ENCODE peak calls at places on chromosomes 4 and X, in four cellular contexts. B is IMR-90, R is H9, L is trophoblast cell. V is an unnamed sample.

GRCh38 chrX:44017726-44018125 is 44.5 kb upstream of the NDP start:
- DNase-seq in B (no peak), R (no peak), L (no peak), V (no peak)

GRCh38 chr4:9146967-9147366 is 23.2 kb upstream of the FAM90A26 start:
- DNase-seq in B (no peak), R (no peak), L (no peak), V (no peak)

GRCh38 chrX:110136136-110136535 is 133.2 kb downstream of the TMEM164 start:
- DNase-seq in B (no peak), R (no peak), L (no peak), V (no peak)

GRCh38 chrX:154986826-154987575 is 35.5 kb downstream of the F8 start:
- DNase-seq in B (no peak), R (no peak), L (no peak), V (no peak)

GRCh38 chrX:69493193-69493592 is 10.9 kb upstream of the NALF2 start:
- DNase-seq in B (no peak), R (peak), L (peak), V (no peak)

GRCh38 chrX:13252726-13253125 is 67.1 kb downstream of the ATXN3L start:
- DNase-seq in B (peak), R (no peak), L (no peak), V (no peak)

GRCh38 chr4:108651068-108651794 is 832 bp downstream of the OSTC start:
- DNase-seq in B (peak), R (no peak), L (peak), V (peak)

GRCh38 chr4:176791591-176792347 is 953 bp downstream of the VEGFC start:
- DNase-seq in B (peak), R (peak), L (peak), V (peak)

GRCh38 chrX:19705196-19705769 is 182.1 kb downstream of the SH3KBP1 start:
- DNase-seq in B (no peak), R (no peak), L (peak), V (peak)

GRCh38 chr4:165592386-165592785 is 213.6 kb downstream of the CPE start:
- DNase-seq in B (no peak), R (no peak), L (no peak), V (no peak)

GRCh38 chrX:151981129-151981528 is 6.7 kb upstream of the GABRE start:
- DNase-seq in B (peak), R (no peak), L (no peak), V (peak)

GRCh38 chr4:162163892-162164759 is at the start of gene FSTL5:
- DNase-seq in B (peak), R (peak), L (peak), V (peak)

GRCh38 chr4:148749403-148749802 is 307.2 kb upstream of the NR3C2 start:
- DNase-seq in B (no peak), R (no peak), L (peak), V (no peak)

GRCh38 chrX:115366535-115366934 is 77.0 kb downstream of the LUZP4 start:
- DNase-seq in B (no peak), R (no peak), L (no peak), V (no peak)

GRCh38 chr4:10587697-10588096 is 96.9 kb downstream of the CLNK start:
- DNase-seq in B (no peak), R (no peak), L (no peak), V (no peak)

GRCh38 chrX:154032653-154033052 is 13.0 kb upstream of the IRAK1 start:
- DNase-seq in B (no peak), R (no peak), L (no peak), V (no peak)

GRCh38 chr4:123937612-123938011 is 541.0 kb downstream of the SPRY1 start:
- DNase-seq in B (no peak), R (no peak), L (no peak), V (no peak)

GRCh38 chrX:57929373-57929772 is 19.1 kb upstream of the ZXDA start:
- DNase-seq in B (peak), R (no peak), L (peak), V (peak)

GRCh38 chrX:53718073-53718472 is 31.6 kb upstream of the HUWE1 start:
- DNase-seq in B (no peak), R (no peak), L (no peak), V (no peak)

GRCh38 chr4:140092094-140092820 is 61.7 kb downstream of the MAML3 start:
- DNase-seq in B (no peak), R (peak), L (peak), V (peak)

GRCh38 chrX:43968347-43968746 is 4.8 kb downstream of the NDP start:
- DNase-seq in B (no peak), R (no peak), L (no peak), V (no peak)

GRCh38 chr4:78004270-78004669 is 52.9 kb upstream of the FRAS1 start:
- DNase-seq in B (no peak), R (no peak), L (no peak), V (no peak)

GRCh38 chr4:38560340-38560739 is 103.7 kb upstream of the KLF3 start:
- DNase-seq in B (no peak), R (no peak), L (no peak), V (no peak)

GRCh38 chr4:134539729-134540231 is 338.2 kb upstream of the PABPC4L start:
- DNase-seq in B (no peak), R (no peak), L (no peak), V (no peak)

GRCh38 chr4:41129936-41130440 is 84.4 kb downstream of the APBB2 start:
- DNase-seq in B (no peak), R (no peak), L (peak), V (no peak)
- H2AK5ac ChIP-seq in B (no peak), R (no peak), L (no peak), V (no peak)

DNA sequence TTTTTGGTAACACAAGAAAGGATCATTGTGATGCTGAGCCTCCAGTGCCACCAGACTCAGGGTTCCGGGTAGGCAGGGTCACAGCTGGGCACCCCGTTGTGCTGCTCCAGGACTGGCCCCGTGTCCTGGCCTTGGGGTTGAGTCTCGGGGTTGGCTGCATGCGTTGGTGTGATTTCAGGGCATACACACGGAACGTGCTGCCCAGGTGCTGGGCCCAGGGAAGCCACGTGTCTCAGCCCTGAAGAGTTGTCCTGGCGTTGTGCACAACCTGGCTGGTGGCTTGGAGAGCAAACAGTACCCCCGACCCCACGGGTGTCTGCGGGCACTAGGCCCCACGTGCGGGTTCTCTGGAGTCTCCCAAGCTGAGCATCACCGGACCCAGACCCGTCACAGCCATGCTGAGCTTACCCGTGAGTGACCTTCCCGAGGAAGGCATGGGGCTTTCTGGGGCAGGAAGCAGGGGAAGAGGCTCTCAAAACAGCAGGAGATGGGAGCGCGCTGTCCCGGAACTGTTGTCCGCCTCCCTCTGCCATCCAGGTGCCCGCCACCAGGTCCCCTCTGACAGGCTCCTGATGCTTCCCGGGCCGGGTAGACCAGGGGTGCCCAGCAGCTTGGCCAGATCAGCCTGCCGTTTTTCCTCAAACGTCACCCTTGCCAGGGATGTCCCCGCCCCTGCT is 66.1 kb upstream of the ENPP6 start:
- DNase-seq in B (no peak), R (no peak), L (no peak), V (no peak)
- H2AK5ac ChIP-seq in B (no peak), R (no peak), L (peak), V (no peak)

GRCh38 chr4:185781555-185782215 is 30.3 kb downstream of the SORBS2 start:
- DNase-seq in B (no peak), R (no peak), L (peak), V (no peak)
- H2AK5ac ChIP-seq in B (no peak), R (no peak), L (no peak), V (peak)

GRCh38 chr4:1047106-1047975 is 35.9 kb downstream of the FGFRL1 start:
- DNase-seq in B (no peak), R (peak), L (no peak), V (no peak)

GRCh38 chr4:1049591-1049905 is 38.1 kb downstream of the FGFRL1 start:
- DNase-seq in B (no peak), R (peak), L (no peak), V (no peak)

GRCh38 chr4:1050486-1051213 is 39.2 kb downstream of the FGFRL1 start:
- DNase-seq in B (no peak), R (peak), L (no peak), V (no peak)

GRCh38 chr4:1047976-1048780 is 36.8 kb downstream of the FGFRL1 start:
- DNase-seq in B (no peak), R (peak), L (no peak), V (no peak)

DNA sequence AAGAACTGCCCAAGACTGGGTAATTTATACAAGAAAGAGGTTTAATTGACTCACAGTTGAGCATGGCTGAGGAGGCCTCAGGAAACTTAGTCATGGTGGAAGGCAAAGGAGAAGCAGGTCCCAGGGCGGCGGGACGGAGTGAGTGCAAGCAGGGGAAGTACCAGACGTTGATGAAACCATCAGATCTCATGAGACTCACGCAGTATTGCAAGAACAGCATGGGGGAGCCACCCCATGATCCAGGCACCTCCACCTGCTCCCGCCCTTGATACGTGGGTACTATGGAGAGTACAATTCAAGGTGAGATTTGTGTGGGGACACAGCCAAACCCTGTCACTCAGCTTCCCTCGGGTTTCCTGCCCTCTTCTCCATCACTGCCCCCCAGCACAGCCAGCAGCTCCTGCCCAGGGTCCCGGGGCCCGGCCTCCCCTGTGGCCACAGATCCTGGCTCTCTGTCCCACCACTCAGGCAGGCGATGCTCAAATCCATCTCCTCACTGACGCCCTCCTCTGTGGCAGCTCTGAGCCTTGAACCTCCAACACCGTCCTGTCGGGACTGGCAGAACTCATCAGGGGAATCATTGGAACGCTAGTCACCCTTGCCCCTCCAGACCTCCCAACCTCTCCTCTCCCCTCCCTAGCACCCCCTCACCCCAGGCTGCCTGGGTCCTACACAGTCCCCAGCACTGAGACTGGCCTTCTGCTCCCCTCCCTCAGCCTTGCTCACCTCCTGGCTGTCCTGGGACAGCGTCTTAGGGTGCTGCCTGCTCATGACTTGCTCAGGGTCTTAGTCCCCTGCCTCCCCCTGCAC is 37.6 kb downstream of the FGFRL1 start:
- DNase-seq in B (no peak), R (peak), L (no peak), V (no peak)
- H2AK5ac ChIP-seq in B (peak), R (no peak), L (no peak), V (peak)

GRCh38 chr4:5892321-5893012 is 419 bp downstream of the CRMP1 start:
- DNase-seq in B (no peak), R (no peak), L (no peak), V (no peak)

GRCh38 chr4:5893013-5893580 is at the start of gene CRMP1:
- DNase-seq in B (no peak), R (peak), L (no peak), V (no peak)

GRCh38 chr4:5895287-5895686 is 2.4 kb upstream of the CRMP1 start:
- DNase-seq in B (peak), R (no peak), L (no peak), V (no peak)

GRCh38 chr4:5893591-5893990 is 705 bp upstream of the CRMP1 start:
- DNase-seq in B (no peak), R (no peak), L (no peak), V (no peak)

DNA sequence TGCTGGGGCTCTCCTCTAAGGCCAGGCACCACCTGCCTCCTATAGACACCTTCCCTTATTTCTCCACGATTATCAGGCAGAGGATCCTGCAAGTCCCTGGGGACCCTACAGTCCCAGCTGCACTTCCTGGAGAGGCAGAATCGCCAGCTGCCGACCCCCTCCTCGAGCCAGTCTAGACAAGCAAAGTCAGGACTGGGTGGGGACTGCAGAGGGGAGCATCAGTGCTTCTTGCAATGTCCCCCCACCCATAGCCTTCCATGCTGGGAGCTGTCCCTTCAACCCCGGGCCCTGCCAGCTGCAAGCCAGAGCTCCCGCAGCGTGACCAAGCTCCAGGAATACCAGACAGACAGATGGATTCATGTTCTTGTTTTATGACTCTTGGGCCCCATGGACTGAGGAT is 1.4 kb upstream of the CRMP1 start:
- DNase-seq in B (no peak), R (no peak), L (no peak), V (no peak)
- H2AK5ac ChIP-seq in B (no peak), R (no peak), L (no peak), V (no peak)

GRCh38 chrX:1423215-1423614 is 29.5 kb downstream of the ASMTL start:
- DNase-seq in B (no peak), R (no peak), L (no peak), V (no peak)

GRCh38 chrX:1427756-1428155 is 25.0 kb downstream of the ASMTL start:
- DNase-seq in B (no peak), R (no peak), L (no peak), V (no peak)

GRCh38 chrX:1424452-1424851 is 28.3 kb downstream of the ASMTL start:
- DNase-seq in B (no peak), R (no peak), L (no peak), V (no peak)

GRCh38 chrX:1422135-1422465 is 30.2 kb upstream of the SLC25A6 start:
- DNase-seq in B (no peak), R (no peak), L (no peak), V (no peak)

GRCh38 chrX:1425381-1425780 is 27.3 kb downstream of the ASMTL start:
- DNase-seq in B (no peak), R (no peak), L (no peak), V (no peak)
- H2AK5ac ChIP-seq in B (no peak), R (no peak), L (no peak), V (no peak)

DNA sequence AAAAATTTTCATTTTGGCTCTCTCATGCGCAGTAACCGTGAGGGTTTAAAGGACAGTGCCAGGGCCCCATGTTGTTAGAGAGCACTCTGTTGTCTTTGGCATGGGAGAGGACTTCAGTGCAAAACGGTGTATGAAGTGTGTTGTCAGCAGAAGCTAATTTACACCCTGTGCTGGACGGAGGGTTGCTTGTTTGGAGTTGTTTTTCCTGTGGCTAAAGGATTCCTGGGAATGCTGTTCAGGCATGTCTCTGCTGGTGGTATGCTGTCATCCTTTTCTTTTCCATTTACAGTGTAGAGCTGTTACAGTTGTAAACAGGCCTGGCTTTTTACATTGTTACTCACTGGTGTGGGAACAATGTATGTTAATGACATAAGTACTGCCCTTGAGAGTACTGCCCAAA is 206.3 kb downstream of the CBR4 start:
- DNase-seq in B (peak), R (peak), L (peak), V (peak)
- H2AK5ac ChIP-seq in B (peak), R (no peak), L (no peak), V (no peak)

GRCh38 chr4:112523764-112524505 is 8.0 kb upstream of the NEUROG2 start:
- DNase-seq in B (no peak), R (peak), L (peak), V (peak)
- H2AK5ac ChIP-seq in B (no peak), R (no peak), L (no peak), V (no peak)

DNA sequence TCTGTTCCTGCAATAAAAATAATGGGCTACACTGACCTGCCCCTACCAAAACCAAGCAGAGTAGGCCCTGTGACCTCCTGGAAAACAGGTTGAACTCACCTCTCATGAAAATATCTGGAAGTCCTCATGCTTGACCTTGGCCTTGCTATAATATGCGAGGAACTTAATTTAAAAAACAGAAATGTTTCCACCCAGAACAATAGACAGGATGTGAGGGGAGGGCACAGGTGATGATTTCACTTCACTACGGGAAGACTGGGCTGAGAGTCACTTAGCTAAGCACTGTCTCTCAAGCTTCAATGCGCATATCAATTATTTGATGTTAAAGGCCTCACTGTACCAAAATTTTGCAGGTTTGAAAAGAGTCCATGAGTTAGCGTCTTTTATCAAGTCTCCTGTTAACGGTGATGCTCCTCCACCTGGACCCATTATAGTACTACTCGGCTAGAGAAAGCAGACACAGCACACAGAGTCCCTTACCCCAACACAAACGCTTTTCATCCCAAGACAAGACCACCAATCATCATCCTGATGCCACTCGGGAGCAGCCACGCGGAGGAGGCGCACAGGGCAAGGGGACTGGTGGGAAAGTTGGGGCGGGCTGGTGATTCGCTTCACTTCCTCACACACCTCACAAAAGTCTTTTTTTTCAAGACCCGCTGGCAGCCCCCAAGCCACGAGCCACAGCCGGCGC is 25.9 kb downstream of the ZNF721 start:
- DNase-seq in B (peak), R (no peak), L (peak), V (peak)
- H2AK5ac ChIP-seq in B (peak), R (no peak), L (peak), V (peak)

V was measured in mesenchymal stem cell.